ENCODE peak calls at places on chromosomes 5 and 9, in five cellular contexts. O is Peyer's patch, W is GM23338, Q is AG09309, U is endodermal cell. H is an unnamed sample.

GRCh38 chr9:4042966-4043365 is 256.9 kb downstream of the GLIS3 start:
- DNase-seq in W (no peak), U (no peak), O (no peak), Q (no peak), H (no peak)

GRCh38 chr9:130785053-130785452 is 50.0 kb upstream of the ABL1 start:
- DNase-seq in O (no peak), U (no peak), W (no peak), Q (no peak), H (no peak)

GRCh38 chr5:95029569-95030366 is 255.1 kb downstream of the MCTP1 start:
- DNase-seq in O (no peak), W (no peak), U (no peak), Q (no peak), H (peak; percentile 62)

GRCh38 chr9:129395633-129396364 is 217.7 kb upstream of the IER5L start:
- DNase-seq in U (no peak), O (no peak), Q (no peak), W (no peak), H (no peak)

GRCh38 chr5:124596595-124597388 is 149.6 kb downstream of the ZNF608 start:
- DNase-seq in O (no peak), Q (peak; percentile 31), U (no peak), W (no peak), H (peak; percentile 6)

GRCh38 chr9:116432051-116432450 is 255.1 kb upstream of the TRIM32 start:
- DNase-seq in W (no peak), O (no peak), U (no peak), Q (no peak), H (no peak)

GRCh38 chr9:37561682-37562081 is 14.5 kb downstream of the FBXO10 start:
- DNase-seq in W (no peak), U (no peak), O (no peak), Q (no peak), H (no peak)

GRCh38 chr5:125719681-125720676 is 703.2 kb upstream of the GRAMD2B start:
- DNase-seq in W (peak; percentile 2), O (no peak), Q (no peak), U (no peak), H (no peak)

GRCh38 chr9:105711867-105712266 is 17.5 kb downstream of the TMEM38B start:
- DNase-seq in O (no peak), W (no peak), Q (no peak), U (no peak), H (no peak)

GRCh38 chr5:178329331-178329730 is 96.7 kb upstream of the PHYKPL start:
- DNase-seq in Q (no peak), O (no peak), W (no peak), U (no peak), H (no peak)

GRCh38 chr5:138580777-138581176 is 5.6 kb upstream of the HSPA9 start:
- DNase-seq in O (no peak), Q (no peak), W (no peak), U (no peak), H (no peak)

GRCh38 chr9:109781541-109782197 is 1.7 kb downstream of the PALM2AKAP2 start:
- DNase-seq in W (no peak), O (no peak), Q (no peak), U (no peak), H (no peak)

GRCh38 chr5:155460501-155460931 is 447.0 kb downstream of the KIF4B start:
- DNase-seq in U (no peak), W (no peak), O (no peak), Q (no peak), H (no peak)

DNA sequence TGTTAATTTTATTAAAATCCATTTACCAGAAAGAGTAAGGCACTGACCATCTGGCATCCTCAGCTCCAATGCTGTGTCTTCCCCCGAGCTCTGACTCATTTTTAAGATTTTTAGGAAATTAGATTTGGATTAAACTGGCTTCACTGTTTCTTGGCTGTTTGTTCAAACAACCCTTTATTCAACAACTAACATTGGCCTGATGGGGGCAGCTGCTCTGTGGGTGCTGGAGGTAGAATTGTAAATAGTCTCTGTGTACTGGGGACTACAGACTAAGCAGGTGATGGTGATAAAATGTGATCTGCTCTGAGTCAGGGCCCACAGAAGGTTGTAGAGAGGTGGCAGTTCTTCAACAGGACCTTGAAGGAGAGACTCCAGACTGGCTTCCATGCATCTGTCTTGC is 2.9 kb downstream of the RABEPK start:
- DNase-seq in U (no peak), W (no peak), Q (no peak), O (no peak), H (no peak)
- TF ChIP-seq CTCF in U (peak; percentile 53), W (no peak), Q (no peak), O (no peak), H (no peak)

GRCh38 chr5:83513491-83513890 is 41.9 kb downstream of the VCAN start:
- DNase-seq in O (no peak), W (no peak), U (no peak), Q (no peak), H (no peak)
- H3K4me3 ChIP-seq in O (no peak overlapping the region), W (no peak overlapping the region), U (no peak overlapping the region), Q (no peak overlapping the region), H (no peak overlapping the region)

GRCh38 chr5:146079695-146080361 is 25.5 kb downstream of the PLAC8L1 start:
- DNase-seq in W (no peak), Q (peak; percentile 13), O (no peak), U (peak; percentile 47), H (peak; percentile 38)

GRCh38 chr5:146078566-146078965 is 26.8 kb downstream of the PLAC8L1 start:
- DNase-seq in W (peak; percentile 57), Q (no peak), O (no peak), U (peak; percentile 67), H (no peak)

GRCh38 chr5:146082798-146083197 is 22.6 kb downstream of the PLAC8L1 start:
- DNase-seq in O (no peak), Q (no peak), U (peak; percentile 3), W (no peak), H (peak; percentile 61)

GRCh38 chr5:146084376-146084775 is 21.0 kb downstream of the PLAC8L1 start:
- DNase-seq in U (peak; percentile 21), O (no peak), Q (no peak), W (no peak), H (no peak)

GRCh38 chr5:146081685-146082084 is 23.7 kb downstream of the PLAC8L1 start:
- DNase-seq in Q (no peak), U (peak; percentile 35), O (no peak), W (no peak), H (no peak)
- TF ChIP-seq CTCF in Q (no peak), U (no peak), O (no peak), W (no peak), H (no peak)

DNA sequence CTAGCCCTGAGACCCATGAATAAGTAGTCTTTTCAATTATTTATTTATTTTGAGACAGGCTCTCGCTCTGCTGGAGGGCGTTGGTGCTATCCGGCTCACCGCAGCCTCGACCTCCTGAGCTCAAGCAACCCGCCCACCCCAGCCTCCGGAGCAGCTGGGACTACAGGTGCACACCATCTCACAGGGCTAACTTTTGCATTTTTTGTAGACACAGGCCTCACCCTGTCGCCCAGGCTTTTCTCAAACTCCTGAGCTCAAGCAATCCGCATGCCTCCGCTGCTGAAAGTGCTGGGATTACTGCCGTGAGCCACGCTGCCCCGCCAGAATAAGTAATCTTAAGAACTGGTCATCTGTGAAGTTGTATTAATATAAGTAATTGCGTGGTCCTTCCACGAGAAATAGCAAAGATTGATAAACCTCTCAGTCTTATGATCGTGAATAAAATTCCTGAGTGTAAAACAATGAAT is 1.6 kb downstream of the ANXA2R start:
- DNase-seq in Q (no peak), O (peak; percentile 67), U (no peak), W (peak; percentile 46), H (peak; percentile 50)
- H3K4me3 ChIP-seq in Q (no peak overlapping the region), O (peak overlapping the region; percentile 13), U (no peak overlapping the region), W (peak overlapping the region; percentile 8), H (peak overlapping the region; percentile 66)

DNA sequence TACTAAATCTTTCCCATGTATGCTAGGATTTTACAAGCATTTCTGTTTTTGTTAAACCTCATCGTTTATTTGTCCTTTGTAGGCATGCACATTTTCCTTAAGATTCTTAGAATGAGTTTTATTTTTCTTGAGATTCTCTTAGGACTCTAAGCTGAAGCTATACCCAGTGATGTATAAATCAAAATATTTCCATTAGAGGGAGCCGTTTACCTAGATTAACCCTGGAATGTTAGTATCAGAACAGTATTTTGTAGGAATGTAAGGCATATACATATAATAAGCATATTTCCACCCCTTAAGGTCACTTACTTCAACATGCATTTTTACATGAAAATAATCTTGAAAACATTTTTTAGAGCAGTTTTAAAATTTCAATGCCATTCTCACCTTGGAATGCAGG is 35.2 kb upstream of the FCHO2 start:
- DNase-seq in Q (no peak), O (no peak), U (no peak), W (peak; percentile 54), H (no peak)
- TF ChIP-seq CTCF in Q (no peak), O (no peak), U (peak; percentile 65), W (peak; percentile 70), H (no peak)

DNA sequence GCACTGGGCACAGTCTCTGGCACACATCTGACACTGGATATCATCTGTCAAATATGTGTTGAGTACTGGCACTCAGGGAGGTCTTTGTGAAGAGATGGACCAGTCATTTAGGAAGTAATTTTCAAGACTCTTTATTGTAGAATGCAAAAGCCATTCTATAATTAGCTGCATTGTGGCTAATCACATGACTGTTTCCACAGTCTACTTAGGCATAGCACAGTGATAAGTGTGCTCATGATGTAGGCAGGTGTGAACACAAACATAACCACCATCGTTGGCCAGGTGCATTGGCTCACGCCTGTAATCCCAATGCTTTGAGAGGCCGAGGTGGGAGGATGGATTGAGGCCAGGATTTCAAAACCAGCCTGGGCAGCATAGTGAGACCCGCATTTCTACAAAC is 62.2 kb downstream of the CFAP77 start:
- DNase-seq in O (no peak), W (no peak), U (no peak), Q (no peak), H (no peak)
- H3K4me3 ChIP-seq in O (no peak overlapping the region), W (no peak overlapping the region), U (no peak overlapping the region), Q (no peak overlapping the region), H (no peak overlapping the region)

H was measured in GM12865.